ENCODE peak calls at places on chromosomes 5 and 9, in four cellular contexts. Y, Z, X and A are unnamed samples.

GRCh38 chr5:159504857-159505304 is 174.6 kb upstream of the IL12B start:
- DNase-seq in Y (no peak), Z (no peak), X (no peak), A (no peak)

GRCh38 chr5:59356813-59357381 is 536.6 kb downstream of the PDE4D start:
- DNase-seq in Y (no peak), Z (no peak), X (no peak), A (peak)

GRCh38 chr5:31408814-31409213 is 123.1 kb downstream of the DROSHA start:
- DNase-seq in Y (no peak), Z (no peak), X (no peak), A (no peak)

GRCh38 chr5:170408189-170408588 is 19.0 kb upstream of the KCNMB1 start:
- DNase-seq in Y (peak), Z (no peak), X (no peak), A (no peak)

GRCh38 chr9:135302329-135303279 is 177.0 kb upstream of the PPP1R26 start:
- DNase-seq in Y (peak), Z (no peak), X (no peak), A (no peak)

GRCh38 chr9:20382460-20383071 is 239.7 kb downstream of the MLLT3 start:
- DNase-seq in Y (no peak), Z (peak), X (no peak), A (no peak)

GRCh38 chr9:92439921-92440750 is 15.9 kb upstream of the OMD start:
- DNase-seq in Y (no peak), Z (no peak), X (no peak), A (no peak)

GRCh38 chr5:142529626-142530278 is 156.1 kb downstream of the FGF1 start:
- DNase-seq in Y (no peak), Z (peak), X (no peak), A (no peak)

GRCh38 chr5:176844706-176845391 is 34.5 kb downstream of the UNC5A start:
- DNase-seq in Y (peak), Z (no peak), X (no peak), A (no peak)

GRCh38 chr5:9358961-9359686 is 186.8 kb downstream of the SEMA5A start:
- DNase-seq in Y (no peak), Z (no peak), X (no peak), A (no peak)

GRCh38 chr5:62762503-62762902 is 183.9 kb downstream of the LRRC70 start:
- DNase-seq in Y (no peak), Z (no peak), X (no peak), A (no peak)

GRCh38 chr9:135522137-135522877 is 1.1 kb downstream of the LCN1 start:
- DNase-seq in Y (no peak), Z (no peak), X (no peak), A (no peak)

GRCh38 chr9:107491081-107492053 is 1.8 kb upstream of the KLF4 start:
- DNase-seq in Y (no peak), Z (no peak), X (no peak), A (no peak)

GRCh38 chr5:138096997-138097828 is 13.4 kb downstream of the WNT8A start:
- DNase-seq in Y (no peak), Z (peak), X (no peak), A (no peak)

GRCh38 chr5:35151151-35151920 is 79.0 kb downstream of the PRLR start:
- DNase-seq in Y (no peak), Z (no peak), X (no peak), A (no peak)

GRCh38 chr5:32061236-32061635 is 112.9 kb downstream of the GOLPH3 start:
- DNase-seq in Y (no peak), Z (no peak), X (no peak), A (no peak)

GRCh38 chr5:135667204-135667603 is 88.4 kb upstream of the CXCL14 start:
- DNase-seq in Y (no peak), Z (no peak), X (no peak), A (no peak)

GRCh38 chr9:95752129-95752731 is 123.3 kb upstream of the ERCC6L2 start:
- DNase-seq in Y (no peak), Z (no peak), X (no peak), A (no peak)

GRCh38 chr9:17614929-17615328 is 36.1 kb downstream of the SH3GL2 start:
- DNase-seq in Y (no peak), Z (no peak), X (no peak), A (no peak)

GRCh38 chr5:42767491-42768105 is 11.0 kb downstream of the CCDC152 start:
- DNase-seq in Y (peak), Z (peak), X (no peak), A (no peak)

GRCh38 chr5:21070871-21071270 is 1082.9 kb upstream of the CDH18 start:
- DNase-seq in Y (no peak), Z (no peak), X (no peak), A (no peak)

GRCh38 chr9:113985968-113986585 is 92.0 kb downstream of the AMBP start:
- DNase-seq in Y (no peak), Z (no peak), X (no peak), A (no peak)

GRCh38 chr9:122370869-122371467 is at the start of gene PTGS1:
- DNase-seq in Y (peak), Z (no peak), X (no peak), A (no peak)

GRCh38 chr5:40796487-40796889 is 1.7 kb downstream of the PRKAA1 start:
- DNase-seq in Y (no peak), Z (no peak), X (no peak), A (no peak)

GRCh38 chr9:86521936-86522335 is 167.7 kb upstream of the TUT7 start:
- DNase-seq in Y (no peak), Z (no peak), X (no peak), A (no peak)

GRCh38 chr9:78213696-78214095 is 22.2 kb upstream of the CEP78 start:
- DNase-seq in Y (peak), Z (peak), X (no peak), A (peak)

GRCh38 chr9:16689352-16689938 is 181.0 kb downstream of the BNC2 start:
- DNase-seq in Y (no peak), Z (no peak), X (no peak), A (no peak)

GRCh38 chr5:101080485-101081240 is 177.6 kb upstream of the ST8SIA4 start:
- DNase-seq in Y (no peak), Z (no peak), X (no peak), A (no peak)

GRCh38 chr5:146340260-146341081 is 1.8 kb downstream of the POU4F3 start:
- DNase-seq in Y (no peak), Z (peak), X (no peak), A (no peak)

GRCh38 chr9:136243631-136244030 is 2.0 kb downstream of the QSOX2 start:
- DNase-seq in Y (no peak), Z (no peak), X (peak), A (no peak)

GRCh38 chr9:99406939-99407338 is 184.9 kb downstream of the SEC61B start:
- DNase-seq in Y (no peak), Z (no peak), X (no peak), A (no peak)

GRCh38 chr5:80871541-80871961 is 88.6 kb upstream of the RASGRF2 start:
- DNase-seq in Y (no peak), Z (peak), X (no peak), A (peak)

DNA sequence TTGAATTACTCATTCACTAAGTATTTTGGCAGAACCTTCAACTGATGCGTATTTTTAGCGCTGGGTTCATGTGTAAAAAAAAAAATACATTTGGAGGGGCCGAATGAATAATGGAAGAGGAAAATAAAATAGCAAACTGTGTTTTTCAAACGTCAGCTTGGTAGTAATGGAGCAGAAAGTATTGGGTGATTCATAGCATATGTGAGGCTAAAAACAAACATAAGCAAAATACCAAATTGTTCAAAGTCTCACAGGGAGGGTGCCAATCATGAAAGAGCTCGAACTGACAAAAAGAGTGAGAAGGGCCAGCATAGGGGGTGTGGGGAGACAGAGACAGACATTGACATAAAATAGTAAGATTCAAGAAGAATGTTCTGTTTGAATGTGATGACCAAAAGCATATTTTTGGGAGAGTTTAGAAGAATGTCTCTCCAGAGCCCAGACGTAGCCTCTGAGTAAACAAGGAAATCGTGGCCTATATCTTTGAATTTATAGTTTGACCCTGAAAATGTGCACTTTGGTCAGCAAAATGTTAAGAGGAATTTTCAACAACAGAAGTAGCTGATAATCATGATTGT is 174.9 kb upstream of the HMHB1 start:
- DNase-seq in Y (no peak), Z (peak), X (no peak), A (peak)
- TF ChIP-seq PBX3 in Y (no peak), Z (no peak), X (no peak), A (no peak)

GRCh38 chr9:128635266-128636023 is 21.2 kb downstream of the DYNC2I2 start:
- DNase-seq in Y (peak), Z (peak), X (no peak), A (peak)
- H3K4me3 ChIP-seq in Y (no peak), Z (peak), X (no peak), A (peak)

DNA sequence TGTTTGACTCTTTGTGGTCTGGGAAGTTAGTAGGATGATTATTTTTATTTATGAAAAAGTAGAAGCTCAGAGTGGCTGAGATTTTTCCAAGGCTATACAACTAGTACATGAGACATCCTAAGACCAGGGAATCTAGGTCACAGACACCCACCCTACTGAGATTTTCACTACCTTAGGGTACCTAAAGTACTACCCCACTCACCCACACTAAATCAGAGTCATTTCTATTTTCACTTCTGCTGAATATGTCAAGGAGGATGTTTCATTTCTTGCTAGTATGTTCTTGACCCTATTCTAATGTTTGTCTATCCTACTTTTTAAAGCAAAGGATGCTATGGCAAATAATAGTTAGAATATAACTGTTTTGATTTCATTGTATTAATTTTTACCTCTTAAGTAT is 206.0 kb downstream of the ATP10B start:
- DNase-seq in Y (no peak), Z (no peak), X (no peak), A (no peak)
- TF ChIP-seq PBX3 in Y (no peak), Z (no peak), X (no peak), A (no peak)

GRCh38 chr5:140821375-140822280 is at the start of gene PCDHA5:
- DNase-seq in Y (no peak), Z (peak), X (no peak), A (peak)
- H3K4me3 ChIP-seq in Y (no peak), Z (no peak), X (no peak), A (peak)

GRCh38 chr9:70410368-70410767 is 4.1 kb downstream of the KLF9 start:
- DNase-seq in Y (no peak), Z (no peak), X (no peak), A (no peak)
- TF ChIP-seq PBX3 in Y (no peak), Z (no peak), X (no peak), A (no peak)

DNA sequence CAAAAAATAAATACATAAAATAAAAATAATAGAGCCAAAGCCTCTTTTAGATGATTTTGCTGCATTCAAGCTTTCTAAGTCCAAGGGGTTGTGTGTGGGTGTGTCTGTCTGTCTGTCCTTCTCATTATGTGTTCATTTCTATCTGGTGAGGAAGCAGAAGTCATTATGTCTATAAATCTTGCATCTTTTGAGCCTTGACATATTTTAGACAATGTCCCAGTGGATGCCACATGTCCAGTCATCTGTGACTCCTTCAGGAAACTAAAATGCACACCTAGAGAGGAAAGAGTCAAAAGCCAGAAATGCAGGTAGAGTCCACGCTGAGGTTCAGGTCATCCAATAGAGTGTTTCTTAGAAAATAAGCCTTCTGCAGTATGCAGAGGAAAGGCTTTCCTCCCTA is 80.9 kb downstream of the GALNT10 start:
- DNase-seq in Y (no peak), Z (no peak), X (no peak), A (no peak)
- H3K4me3 ChIP-seq in Y (no peak), Z (no peak), X (no peak), A (no peak)